ENCODE peak calls at places on chromosomes 2 and 18, in six cellular contexts. One of them, this sample, is unnamed.
A peak's percentile ranks its signal among the peaks of the same experiment; 100 is the strongest.

GRCh38 chr2:133636287-133636686 is 68.0 kb upstream of the NCKAP5 start:
- DNase-seq in heart left ventricle: no peak
- DNase-seq in body of pancreas: no peak
- DNase-seq in upper lobe of right lung: no peak
- DNase-seq in effector memory CD4-positive, alpha-beta T cell: no peak
- DNase-seq in CD8-positive, alpha-beta memory T cell: no peak
- DNase-seq in this sample: no peak

GRCh38 chr18:48987821-48988220 is 37.1 kb upstream of the SMAD7 start:
- DNase-seq in heart left ventricle: no peak
- DNase-seq in body of pancreas: no peak
- DNase-seq in upper lobe of right lung: no peak
- DNase-seq in effector memory CD4-positive, alpha-beta T cell: no peak
- DNase-seq in CD8-positive, alpha-beta memory T cell: no peak
- DNase-seq in this sample: no peak

GRCh38 chr2:195468771-195469170 is 188.3 kb upstream of the SLC39A10 start:
- DNase-seq in heart left ventricle: no peak
- DNase-seq in body of pancreas: no peak
- DNase-seq in upper lobe of right lung: no peak
- DNase-seq in effector memory CD4-positive, alpha-beta T cell: no peak
- DNase-seq in CD8-positive, alpha-beta memory T cell: no peak
- DNase-seq in this sample: no peak

GRCh38 chr2:46836295-46837111 is 79.1 kb downstream of the MCFD2 start:
- DNase-seq in heart left ventricle: no peak
- DNase-seq in body of pancreas: peak; percentile 29
- DNase-seq in upper lobe of right lung: peak; percentile 68
- DNase-seq in effector memory CD4-positive, alpha-beta T cell: no peak
- DNase-seq in CD8-positive, alpha-beta memory T cell: no peak
- DNase-seq in this sample: no peak

GRCh38 chr2:204108301-204108700 is 171.7 kb downstream of the ICOS start:
- DNase-seq in heart left ventricle: no peak
- DNase-seq in body of pancreas: no peak
- DNase-seq in upper lobe of right lung: no peak
- DNase-seq in effector memory CD4-positive, alpha-beta T cell: peak; percentile 22
- DNase-seq in CD8-positive, alpha-beta memory T cell: peak; percentile 27
- DNase-seq in this sample: peak; percentile 2

GRCh38 chr2:8103085-8103708 is 578.7 kb upstream of the ID2 start:
- DNase-seq in heart left ventricle: no peak
- DNase-seq in body of pancreas: no peak
- DNase-seq in upper lobe of right lung: no peak
- DNase-seq in effector memory CD4-positive, alpha-beta T cell: no peak
- DNase-seq in CD8-positive, alpha-beta memory T cell: no peak
- DNase-seq in this sample: no peak

GRCh38 chr18:54679318-54680149 is 88.5 kb downstream of the DYNAP start:
- DNase-seq in heart left ventricle: no peak
- DNase-seq in body of pancreas: no peak
- DNase-seq in upper lobe of right lung: no peak
- DNase-seq in effector memory CD4-positive, alpha-beta T cell: no peak
- DNase-seq in CD8-positive, alpha-beta memory T cell: no peak
- DNase-seq in this sample: peak; percentile 12

GRCh38 chr2:17813015-17813741 is 3.1 kb upstream of the MSGN1 start:
- DNase-seq in heart left ventricle: no peak
- DNase-seq in body of pancreas: no peak
- DNase-seq in upper lobe of right lung: no peak
- DNase-seq in effector memory CD4-positive, alpha-beta T cell: no peak
- DNase-seq in CD8-positive, alpha-beta memory T cell: no peak
- DNase-seq in this sample: no peak

GRCh38 chr2:188666503-188666902 is 307.7 kb upstream of the COL3A1 start:
- DNase-seq in heart left ventricle: no peak
- DNase-seq in body of pancreas: no peak
- DNase-seq in upper lobe of right lung: no peak
- DNase-seq in effector memory CD4-positive, alpha-beta T cell: no peak
- DNase-seq in CD8-positive, alpha-beta memory T cell: no peak
- DNase-seq in this sample: no peak

GRCh38 chr18:22110482-22110924 is 58.9 kb upstream of the GATA6 start:
- DNase-seq in heart left ventricle: no peak
- DNase-seq in body of pancreas: peak; percentile 17
- DNase-seq in upper lobe of right lung: no peak
- DNase-seq in effector memory CD4-positive, alpha-beta T cell: no peak
- DNase-seq in CD8-positive, alpha-beta memory T cell: no peak
- DNase-seq in this sample: no peak

GRCh38 chr2:148907085-148907785 is 32.2 kb downstream of the KIF5C start:
- DNase-seq in heart left ventricle: no peak
- DNase-seq in body of pancreas: no peak
- DNase-seq in upper lobe of right lung: no peak
- DNase-seq in effector memory CD4-positive, alpha-beta T cell: no peak
- DNase-seq in CD8-positive, alpha-beta memory T cell: no peak
- DNase-seq in this sample: no peak

GRCh38 chr18:55779711-55780590 is 192.0 kb upstream of the TCF4 start:
- DNase-seq in heart left ventricle: peak; percentile 50
- DNase-seq in body of pancreas: peak; percentile 13
- DNase-seq in upper lobe of right lung: peak; percentile 63
- DNase-seq in effector memory CD4-positive, alpha-beta T cell: no peak
- DNase-seq in CD8-positive, alpha-beta memory T cell: no peak
- DNase-seq in this sample: no peak
- H3K27ac ChIP-seq in heart left ventricle: peak overlapping the region; percentile 95
- H3K27ac ChIP-seq in body of pancreas: no peak overlapping the region
- H3K27ac ChIP-seq in upper lobe of right lung: peak overlapping the region; percentile 63
- H3K27ac ChIP-seq in effector memory CD4-positive, alpha-beta T cell: no peak overlapping the region
- H3K27ac ChIP-seq in CD8-positive, alpha-beta memory T cell: no peak overlapping the region
- H3K27ac ChIP-seq in this sample: no peak overlapping the region

GRCh38 chr2:44707945-44708645 is 233.4 kb upstream of the SIX3 start:
- DNase-seq in heart left ventricle: no peak
- DNase-seq in body of pancreas: no peak
- DNase-seq in upper lobe of right lung: no peak
- DNase-seq in effector memory CD4-positive, alpha-beta T cell: no peak
- DNase-seq in CD8-positive, alpha-beta memory T cell: no peak
- DNase-seq in this sample: peak; percentile 64
- H3K27ac ChIP-seq in heart left ventricle: peak overlapping the region; percentile 29
- H3K27ac ChIP-seq in body of pancreas: no peak overlapping the region
- H3K27ac ChIP-seq in upper lobe of right lung: no peak overlapping the region
- H3K27ac ChIP-seq in effector memory CD4-positive, alpha-beta T cell: no peak overlapping the region
- H3K27ac ChIP-seq in CD8-positive, alpha-beta memory T cell: no peak overlapping the region
- H3K27ac ChIP-seq in this sample: no peak overlapping the region

GRCh38 chr2:39099820-39100728 is 20.8 kb downstream of the SOS1 start:
- DNase-seq in heart left ventricle: no peak
- DNase-seq in body of pancreas: no peak
- DNase-seq in upper lobe of right lung: no peak
- DNase-seq in effector memory CD4-positive, alpha-beta T cell: no peak
- DNase-seq in CD8-positive, alpha-beta memory T cell: no peak
- DNase-seq in this sample: no peak
- H3K27ac ChIP-seq in heart left ventricle: no peak overlapping the region
- H3K27ac ChIP-seq in body of pancreas: no peak overlapping the region
- H3K27ac ChIP-seq in upper lobe of right lung: no peak overlapping the region
- H3K27ac ChIP-seq in effector memory CD4-positive, alpha-beta T cell: no peak overlapping the region
- H3K27ac ChIP-seq in CD8-positive, alpha-beta memory T cell: no peak overlapping the region
- H3K27ac ChIP-seq in this sample: no peak overlapping the region

GRCh38 chr2:218736535-218736934 is 25.9 kb downstream of the TTLL4 start:
- DNase-seq in heart left ventricle: no peak
- DNase-seq in body of pancreas: no peak
- DNase-seq in upper lobe of right lung: no peak
- DNase-seq in effector memory CD4-positive, alpha-beta T cell: no peak
- DNase-seq in CD8-positive, alpha-beta memory T cell: no peak
- DNase-seq in this sample: no peak

GRCh38 chr2:218732761-218733158 is 22.1 kb downstream of the TTLL4 start:
- DNase-seq in heart left ventricle: no peak
- DNase-seq in body of pancreas: no peak
- DNase-seq in upper lobe of right lung: no peak
- DNase-seq in effector memory CD4-positive, alpha-beta T cell: no peak
- DNase-seq in CD8-positive, alpha-beta memory T cell: no peak
- DNase-seq in this sample: no peak

GRCh38 chr2:218733615-218734021 is 23.0 kb downstream of the TTLL4 start:
- DNase-seq in heart left ventricle: peak; percentile 48
- DNase-seq in body of pancreas: no peak
- DNase-seq in upper lobe of right lung: no peak
- DNase-seq in effector memory CD4-positive, alpha-beta T cell: no peak
- DNase-seq in CD8-positive, alpha-beta memory T cell: no peak
- DNase-seq in this sample: peak; percentile 98

GRCh38 chr2:218734190-218734975 is 23.7 kb downstream of the TTLL4 start:
- DNase-seq in heart left ventricle: no peak
- DNase-seq in body of pancreas: no peak
- DNase-seq in upper lobe of right lung: no peak
- DNase-seq in effector memory CD4-positive, alpha-beta T cell: no peak
- DNase-seq in CD8-positive, alpha-beta memory T cell: no peak
- DNase-seq in this sample: no peak

GRCh38 chr2:218732052-218732760 is 21.6 kb downstream of the TTLL4 start:
- DNase-seq in heart left ventricle: no peak
- DNase-seq in body of pancreas: no peak
- DNase-seq in upper lobe of right lung: no peak
- DNase-seq in effector memory CD4-positive, alpha-beta T cell: no peak
- DNase-seq in CD8-positive, alpha-beta memory T cell: no peak
- DNase-seq in this sample: no peak
- H3K27ac ChIP-seq in heart left ventricle: peak overlapping the region; percentile 27
- H3K27ac ChIP-seq in body of pancreas: no peak overlapping the region
- H3K27ac ChIP-seq in upper lobe of right lung: peak overlapping the region; percentile 67
- H3K27ac ChIP-seq in effector memory CD4-positive, alpha-beta T cell: no peak overlapping the region
- H3K27ac ChIP-seq in CD8-positive, alpha-beta memory T cell: no peak overlapping the region
- H3K27ac ChIP-seq in this sample: peak overlapping the region; percentile 75

GRCh38 chr2:224780814-224781213 is 64.6 kb upstream of the CCDC195 start:
- DNase-seq in heart left ventricle: no peak
- DNase-seq in body of pancreas: no peak
- DNase-seq in upper lobe of right lung: no peak
- DNase-seq in effector memory CD4-positive, alpha-beta T cell: no peak
- DNase-seq in CD8-positive, alpha-beta memory T cell: no peak
- DNase-seq in this sample: no peak
- H3K27ac ChIP-seq in heart left ventricle: no peak overlapping the region
- H3K27ac ChIP-seq in body of pancreas: no peak overlapping the region
- H3K27ac ChIP-seq in upper lobe of right lung: no peak overlapping the region
- H3K27ac ChIP-seq in effector memory CD4-positive, alpha-beta T cell: no peak overlapping the region
- H3K27ac ChIP-seq in CD8-positive, alpha-beta memory T cell: no peak overlapping the region
- H3K27ac ChIP-seq in this sample: no peak overlapping the region

DNA sequence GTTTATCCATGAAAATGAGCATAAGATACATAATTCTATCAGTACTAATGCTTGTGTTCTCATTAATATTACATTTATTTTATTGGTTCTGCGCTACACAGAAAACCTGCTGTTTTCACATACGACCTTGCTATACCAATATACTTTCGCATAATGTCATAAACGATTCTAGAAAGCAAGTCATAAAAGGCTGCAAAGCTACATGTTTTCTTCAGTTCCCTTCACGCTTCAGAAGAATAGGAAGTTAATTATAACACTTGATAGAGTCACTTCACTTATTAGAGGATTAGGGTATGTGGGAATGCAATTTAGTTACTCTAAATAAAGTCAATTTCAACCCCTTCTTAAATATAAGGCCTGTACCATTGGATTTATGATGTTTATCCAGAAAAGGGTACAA is 29.0 kb downstream of the PSME4 start:
- DNase-seq in heart left ventricle: no peak
- DNase-seq in body of pancreas: no peak
- DNase-seq in upper lobe of right lung: no peak
- DNase-seq in effector memory CD4-positive, alpha-beta T cell: no peak
- DNase-seq in CD8-positive, alpha-beta memory T cell: no peak
- DNase-seq in this sample: no peak
- H3K27ac ChIP-seq in heart left ventricle: no peak overlapping the region
- H3K27ac ChIP-seq in body of pancreas: no peak overlapping the region
- H3K27ac ChIP-seq in upper lobe of right lung: no peak overlapping the region
- H3K27ac ChIP-seq in effector memory CD4-positive, alpha-beta T cell: no peak overlapping the region
- H3K27ac ChIP-seq in CD8-positive, alpha-beta memory T cell: no peak overlapping the region
- H3K27ac ChIP-seq in this sample: no peak overlapping the region

GRCh38 chr2:200963129-200963917 is at the start of gene ORC2:
- DNase-seq in heart left ventricle: peak; percentile 95
- DNase-seq in body of pancreas: peak; percentile 97
- DNase-seq in upper lobe of right lung: peak; percentile 96
- DNase-seq in effector memory CD4-positive, alpha-beta T cell: peak; percentile 89
- DNase-seq in CD8-positive, alpha-beta memory T cell: peak; percentile 91
- DNase-seq in this sample: peak; percentile 92

GRCh38 chr2:200964498-200964897 is 1.0 kb upstream of the ORC2 start:
- DNase-seq in heart left ventricle: no peak
- DNase-seq in body of pancreas: no peak
- DNase-seq in upper lobe of right lung: no peak
- DNase-seq in effector memory CD4-positive, alpha-beta T cell: no peak
- DNase-seq in CD8-positive, alpha-beta memory T cell: no peak
- DNase-seq in this sample: no peak

GRCh38 chr2:200968735-200969134 is 5.3 kb upstream of the ORC2 start:
- DNase-seq in heart left ventricle: no peak
- DNase-seq in body of pancreas: no peak
- DNase-seq in upper lobe of right lung: no peak
- DNase-seq in effector memory CD4-positive, alpha-beta T cell: no peak
- DNase-seq in CD8-positive, alpha-beta memory T cell: no peak
- DNase-seq in this sample: no peak

GRCh38 chr2:200966770-200967169 is 3.3 kb upstream of the ORC2 start:
- DNase-seq in heart left ventricle: no peak
- DNase-seq in body of pancreas: no peak
- DNase-seq in upper lobe of right lung: no peak
- DNase-seq in effector memory CD4-positive, alpha-beta T cell: no peak
- DNase-seq in CD8-positive, alpha-beta memory T cell: no peak
- DNase-seq in this sample: no peak

GRCh38 chr2:200968162-200968561 is 4.7 kb upstream of the ORC2 start:
- DNase-seq in heart left ventricle: no peak
- DNase-seq in body of pancreas: no peak
- DNase-seq in upper lobe of right lung: no peak
- DNase-seq in effector memory CD4-positive, alpha-beta T cell: no peak
- DNase-seq in CD8-positive, alpha-beta memory T cell: no peak
- DNase-seq in this sample: no peak
- H3K27ac ChIP-seq in heart left ventricle: no peak overlapping the region
- H3K27ac ChIP-seq in body of pancreas: no peak overlapping the region
- H3K27ac ChIP-seq in upper lobe of right lung: no peak overlapping the region
- H3K27ac ChIP-seq in effector memory CD4-positive, alpha-beta T cell: no peak overlapping the region
- H3K27ac ChIP-seq in CD8-positive, alpha-beta memory T cell: no peak overlapping the region
- H3K27ac ChIP-seq in this sample: no peak overlapping the region